ENCODE peak calls at places on chromosomes 5 and 9, in seven cellular contexts. R is IMR-90, P is body of pancreas, A is transverse colon, U is uterus, B is breast epithelium, H is esophagus squamous epithelium. I is an unnamed sample.

GRCh38 chr9:131799177-131799823 is 59.4 kb upstream of the RAPGEF1 start:
- DNase-seq in P (peak; percentile 59), U (no peak), H (no peak), B (no peak), A (peak; percentile 46), R (peak; percentile 34), I (peak; percentile 17)

GRCh38 chr5:68730220-68731010 is 363.4 kb upstream of the SLC30A5 start:
- DNase-seq in H (no peak), B (peak; percentile 60), U (peak; percentile 52), P (peak; percentile 37), R (peak; percentile 75), A (no peak), I (peak; percentile 32)

GRCh38 chr9:14561929-14562386 is 131.3 kb downstream of the ZDHHC21 start:
- DNase-seq in B (peak; percentile 38), A (no peak), U (no peak), R (no peak), P (peak; percentile 30), H (no peak), I (no peak)

GRCh38 chr5:7991125-7991821 is 122.3 kb downstream of the MTRR start:
- DNase-seq in P (no peak), B (no peak), A (no peak), U (no peak), H (no peak), R (no peak), I (no peak)

GRCh38 chr5:162372265-162372664 is 304.7 kb downstream of the GABRG2 start:
- DNase-seq in H (no peak), B (no peak), A (no peak), P (no peak), R (no peak), U (no peak), I (no peak)

GRCh38 chr5:175206651-175207050 is 237.3 kb downstream of the DRD1 start:
- DNase-seq in R (no peak), A (no peak), P (no peak), B (no peak), H (no peak), U (no peak), I (no peak)

GRCh38 chr5:33827885-33828284 is 63.9 kb downstream of the ADAMTS12 start:
- DNase-seq in U (no peak), A (no peak), B (no peak), H (no peak), R (no peak), P (no peak), I (no peak)

GRCh38 chr9:93697352-93698139 is 121.2 kb downstream of the PHF2 start:
- DNase-seq in R (no peak), U (no peak), P (no peak), H (no peak), A (no peak), B (no peak), I (no peak)

GRCh38 chr5:145775893-145776444 is 59.2 kb downstream of the PRELID2 start:
- DNase-seq in B (no peak), R (peak; percentile 91), H (no peak), A (no peak), U (no peak), P (no peak), I (no peak)

GRCh38 chr9:1871486-1872181 is 143.5 kb upstream of the SMARCA2 start:
- DNase-seq in R (no peak), B (no peak), U (no peak), H (no peak), P (no peak), A (no peak), I (no peak)

GRCh38 chr5:56207537-56207936 is 25.6 kb downstream of the ANKRD55 start:
- DNase-seq in B (no peak), P (no peak), A (no peak), H (no peak), R (peak; percentile 87), U (no peak), I (no peak)

GRCh38 chr9:91321691-91322090 is 40.0 kb downstream of the AUH start:
- DNase-seq in P (no peak), A (no peak), B (no peak), H (no peak), R (no peak), U (no peak), I (no peak)

GRCh38 chr9:90815183-90815943 is 13.7 kb downstream of the SYK start:
- DNase-seq in H (no peak), P (no peak), A (peak; percentile 42), R (peak; percentile 2), B (no peak), U (no peak), I (no peak)

GRCh38 chr9:113289091-113289490 is 13.6 kb downstream of the PRPF4 start:
- DNase-seq in H (no peak), A (peak; percentile 69), B (no peak), U (no peak), P (no peak), R (no peak), I (no peak)

GRCh38 chr9:113416149-113416726 is 5.7 kb downstream of the C9orf43 start:
- DNase-seq in U (no peak), A (no peak), P (no peak), B (no peak), H (no peak), R (no peak), I (no peak)

GRCh38 chr9:2289234-2289755 is 274.1 kb downstream of the SMARCA2 start:
- DNase-seq in U (no peak), B (no peak), P (no peak), A (no peak), H (no peak), R (no peak), I (no peak)

GRCh38 chr5:170732685-170733084 is 50.8 kb upstream of the GABRP start:
- DNase-seq in H (no peak), P (no peak), B (no peak), U (no peak), A (no peak), R (no peak), I (no peak)

GRCh38 chr9:70470050-70471015 is 55.9 kb upstream of the KLF9 start:
- DNase-seq in R (no peak), P (peak; percentile 89), B (no peak), H (no peak), A (peak; percentile 82), U (no peak), I (no peak)

GRCh38 chr9:104743377-104743985 is 4.0 kb upstream of the NIPSNAP3A start:
- DNase-seq in A (no peak), U (no peak), P (no peak), B (no peak), H (no peak), R (peak; percentile 73), I (peak; percentile 15)

GRCh38 chr5:169094586-169095409 is 206.1 kb downstream of the SLIT3 start:
- DNase-seq in H (no peak), A (no peak), U (no peak), B (no peak), R (peak; percentile 0), P (no peak), I (no peak)

GRCh38 chr5:83220331-83220730 is 143.0 kb downstream of the XRCC4 start:
- DNase-seq in B (no peak), U (no peak), A (no peak), R (peak; percentile 8), P (no peak), H (no peak), I (no peak)

GRCh38 chr5:1552469-1553255 is 28.9 kb upstream of the LPCAT1 start:
- DNase-seq in U (peak; percentile 22), R (no peak), P (peak; percentile 29), H (no peak), A (peak; percentile 10), B (peak; percentile 15), I (peak; percentile 3)

GRCh38 chr9:109381011-109381729 is 60.3 kb upstream of the EPB41L4B start:
- DNase-seq in U (no peak), A (no peak), R (peak; percentile 37), H (no peak), P (no peak), B (no peak), I (no peak)

GRCh38 chr9:40884072-40884901 is 244.2 kb downstream of the FOXD4L6 start:
- DNase-seq in P (no peak), A (no peak), U (no peak), R (no peak), H (no peak), B (no peak), I (no peak)
- TF ChIP-seq POLR2A in P (no peak), A (no peak), U (no peak), R (no peak), H (no peak), B (no peak), I (no peak)

GRCh38 chr9:127422133-127422782 is 1.9 kb upstream of the ZNF79 start:
- DNase-seq in H (no peak), P (no peak), B (no peak), R (no peak), U (no peak), A (no peak), I (no peak)
- H3K4me3 ChIP-seq in H (no peak overlapping the region), P (no peak overlapping the region), B (no peak overlapping the region), R (no peak overlapping the region), U (no peak overlapping the region), A (no peak overlapping the region), I (no peak overlapping the region)

GRCh38 chr5:36876389-36876964 is at the start of gene NIPBL:
- DNase-seq in R (peak; percentile 94), P (peak; percentile 93), B (peak; percentile 89), U (peak; percentile 87), H (peak; percentile 69), A (peak; percentile 92), I (peak; percentile 94)

GRCh38 chr5:36878421-36879088 is 2.0 kb downstream of the NIPBL start:
- DNase-seq in P (peak; percentile 33), H (no peak), A (no peak), U (no peak), B (no peak), R (peak; percentile 57), I (peak; percentile 33)

GRCh38 chr5:36877667-36878420 is 1.3 kb downstream of the NIPBL start:
- DNase-seq in R (peak; percentile 37), U (no peak), B (no peak), H (no peak), P (no peak), A (no peak), I (no peak)

GRCh38 chr5:36875789-36876388 is 680 bp upstream of the NIPBL start:
- DNase-seq in A (peak; percentile 86), R (peak; percentile 78), H (peak; percentile 13), B (peak; percentile 61), U (peak; percentile 77), P (peak; percentile 87), I (peak; percentile 78)

GRCh38 chr5:36876965-36877666 is 547 bp downstream of the NIPBL start:
- DNase-seq in A (peak; percentile 66), P (peak; percentile 80), U (peak; percentile 57), H (peak; percentile 14), B (peak; percentile 40), R (peak; percentile 56), I (peak; percentile 59)
- TF ChIP-seq POLR2A in A (peak; percentile 35), P (no peak), U (no peak), H (no peak), B (no peak), R (no peak), I (no peak)

DNA sequence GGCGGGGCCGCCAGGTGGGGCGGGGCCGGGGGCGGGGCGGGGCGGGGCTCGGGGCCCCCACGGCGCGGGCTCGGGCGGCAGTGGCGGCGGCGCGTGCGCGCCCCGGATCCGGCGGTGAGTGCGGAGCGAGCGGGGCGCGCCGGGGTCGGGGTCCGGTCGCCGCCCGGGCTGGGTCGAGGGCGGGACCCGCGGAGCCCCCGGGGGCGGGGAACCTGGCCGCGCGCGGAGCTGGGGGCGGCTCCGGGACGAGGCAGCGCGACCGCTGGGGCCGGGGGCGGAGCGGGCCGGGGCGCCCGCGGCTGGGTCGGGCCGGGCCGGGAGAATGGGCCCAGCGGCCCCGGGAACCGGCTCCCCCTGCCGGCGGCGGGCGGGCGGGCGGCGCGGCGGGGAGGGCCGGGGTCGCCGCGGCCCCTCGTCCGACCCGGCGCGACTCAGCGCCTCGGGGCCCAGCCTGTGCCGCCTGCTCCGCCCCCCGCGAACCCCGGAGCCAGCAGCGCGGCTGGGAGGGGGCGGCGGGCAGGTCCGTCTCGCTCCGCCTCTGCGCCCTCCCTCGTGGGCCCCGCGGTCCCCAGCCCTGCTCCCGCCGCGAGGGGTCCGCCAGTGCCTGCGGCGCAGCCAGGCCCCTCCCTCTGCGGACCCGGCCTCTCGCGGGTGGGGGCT is 3.1 kb downstream of the EGFL7 start:
- DNase-seq in P (no peak), B (no peak), A (no peak), H (no peak), R (no peak), U (no peak), I (no peak)
- H3K4me3 ChIP-seq in P (no peak overlapping the region), B (peak overlapping the region; percentile 51), A (peak overlapping the region; percentile 39), H (peak overlapping the region; percentile 43), R (peak overlapping the region; percentile 50), U (peak overlapping the region; percentile 29), I (peak overlapping the region; percentile 48)